ENCODE peak calls at places on chromosomes 11 and 22, in ten cellular contexts. Q, Z, X, N, B, L, M, C, T and O are unnamed samples.

GRCh38 chr11:13535819-13536218 is 40.0 kb upstream of the PTH start:
- DNase-seq in Q (no peak), Z (peak), X (no peak), N (no peak), B (no peak), L (no peak), M (no peak), C (no peak), T (no peak), O (no peak)

GRCh38 chr22:19691721-19692341 is 22.5 kb upstream of the SEPTIN5 start:
- DNase-seq in Q (no peak), Z (peak), X (no peak), N (no peak), B (no peak), L (peak), M (no peak), C (no peak), T (no peak), O (no peak)

GRCh38 chr22:27295071-27295470 is 506.5 kb downstream of the MN1 start:
- DNase-seq in Q (no peak), Z (no peak), X (no peak), N (no peak), B (no peak), L (no peak), M (no peak), C (no peak), T (no peak), O (no peak)

GRCh38 chr11:83681045-83681781 is 395.0 kb upstream of the CCDC90B start:
- DNase-seq in Q (no peak), Z (no peak), X (no peak), N (no peak), B (no peak), L (no peak), M (no peak), C (no peak), T (no peak), O (no peak)

GRCh38 chr22:30214703-30215405 is 31.7 kb downstream of the LIF start:
- DNase-seq in Q (no peak), Z (no peak), X (no peak), N (no peak), B (no peak), L (no peak), M (no peak), C (no peak), T (no peak), O (no peak)

GRCh38 chr11:46107408-46107718 is 13.9 kb downstream of the PHF21A start:
- DNase-seq in Q (no peak), Z (no peak), X (no peak), N (no peak), B (no peak), L (no peak), M (no peak), C (no peak), T (no peak), O (no peak)

GRCh38 chr11:114075891-114076441 is 16.5 kb downstream of the ZBTB16 start:
- DNase-seq in Q (peak), Z (peak), X (no peak), N (peak), B (no peak), L (peak), M (no peak), C (peak), T (no peak), O (no peak)

GRCh38 chr11:50174189-50174588 is 141.5 kb downstream of the OR4C45 start:
- DNase-seq in Q (no peak), Z (no peak), X (no peak), N (no peak), B (no peak), L (no peak), M (peak), C (no peak), T (no peak), O (no peak)

GRCh38 chr11:85634747-85635146 is 6.4 kb downstream of the TMEM126B start:
- DNase-seq in Q (no peak), Z (no peak), X (no peak), N (no peak), B (no peak), L (no peak), M (no peak), C (no peak), T (no peak), O (no peak)

GRCh38 chr11:11752688-11753087 is 89.1 kb upstream of the USP47 start:
- DNase-seq in Q (no peak), Z (no peak), X (no peak), N (no peak), B (no peak), L (no peak), M (no peak), C (no peak), T (no peak), O (no peak)

GRCh38 chr11:94011478-94011877 is 9.7 kb upstream of the HEPHL1 start:
- DNase-seq in Q (no peak), Z (no peak), X (no peak), N (no peak), B (no peak), L (no peak), M (no peak), C (no peak), T (no peak), O (no peak)

GRCh38 chr11:2555891-2556290 is 111.1 kb downstream of the KCNQ1 start:
- DNase-seq in Q (no peak), Z (no peak), X (no peak), N (no peak), B (no peak), L (no peak), M (no peak), C (peak), T (no peak), O (no peak)

GRCh38 chr22:39682994-39683393 is 112.4 kb downstream of the CACNA1I start:
- DNase-seq in Q (no peak), Z (no peak), X (no peak), N (no peak), B (no peak), L (no peak), M (no peak), C (no peak), T (no peak), O (no peak)

GRCh38 chr11:120188371-120188770 is 22.5 kb upstream of the OAF start:
- DNase-seq in Q (no peak), Z (no peak), X (no peak), N (no peak), B (no peak), L (no peak), M (no peak), C (no peak), T (no peak), O (no peak)

GRCh38 chr11:26187639-26188038 is 144.3 kb upstream of the ANO3 start:
- DNase-seq in Q (peak), Z (peak), X (no peak), N (no peak), B (no peak), L (no peak), M (peak), C (no peak), T (no peak), O (no peak)

GRCh38 chr11:120054016-120054752 is 83.7 kb downstream of the TRIM29 start:
- DNase-seq in Q (no peak), Z (no peak), X (no peak), N (no peak), B (no peak), L (no peak), M (no peak), C (no peak), T (no peak), O (no peak)

GRCh38 chr11:129937592-129938238 is 42.3 kb upstream of the NFRKB start:
- DNase-seq in Q (no peak), Z (no peak), X (no peak), N (no peak), B (no peak), L (no peak), M (no peak), C (no peak), T (no peak), O (no peak)

GRCh38 chr11:120798854-120799253 is 225.0 kb upstream of the TBCEL start:
- DNase-seq in Q (no peak), Z (no peak), X (no peak), N (no peak), B (no peak), L (peak), M (no peak), C (no peak), T (no peak), O (no peak)

GRCh38 chr11:128881221-128881620 is 9.9 kb upstream of the KCNJ5 start:
- DNase-seq in Q (no peak), Z (no peak), X (no peak), N (no peak), B (no peak), L (no peak), M (no peak), C (no peak), T (no peak), O (no peak)

GRCh38 chr11:114738954-114739353 is 60.6 kb downstream of the NXPE2 start:
- DNase-seq in Q (peak), Z (peak), X (peak), N (peak), B (no peak), L (peak), M (no peak), C (peak), T (no peak), O (no peak)

GRCh38 chr11:102239906-102240305 is 77.4 kb upstream of the BIRC3 start:
- DNase-seq in Q (no peak), Z (no peak), X (no peak), N (no peak), B (no peak), L (no peak), M (no peak), C (no peak), T (no peak), O (no peak)

GRCh38 chr11:43576834-43577521 is 103.6 kb upstream of the HSD17B12 start:
- DNase-seq in Q (no peak), Z (peak), X (no peak), N (no peak), B (no peak), L (peak), M (no peak), C (no peak), T (no peak), O (no peak)

GRCh38 chr22:39148727-39149535 is 3.5 kb downstream of the CBX7 start:
- DNase-seq in Q (no peak), Z (peak), X (no peak), N (peak), B (no peak), L (peak), M (no peak), C (peak), T (no peak), O (peak)

GRCh38 chr22:47011131-47011854 is 248.8 kb downstream of the TBC1D22A start:
- DNase-seq in Q (no peak), Z (no peak), X (no peak), N (no peak), B (no peak), L (no peak), M (no peak), C (no peak), T (no peak), O (no peak)

GRCh38 chr11:103907548-103908455 is 128.6 kb upstream of the DDI1 start:
- DNase-seq in Q (peak), Z (peak), X (no peak), N (no peak), B (no peak), L (no peak), M (no peak), C (no peak), T (no peak), O (no peak)